ENCODE peak calls at places on chromosome 1, in seven cellular contexts. X is astrocyte of the cerebellum; J is stimulated activated CD4-positive, alpha-beta T cell treated with anti-CD3 and anti-CD28 coated beads, Interleukin-15, amount 100 ng/mL, for 24 hours; R is fibroblast of the aortic adventitia; E is RPMI7951; G is substantia nigra; N is HuH-7. U is an unnamed sample.
A peak's percentile ranks its signal among the peaks of the same experiment; 100 is the strongest.

GRCh38 chr1:93638981-93639380 is 42.7 kb downstream of the BCAR3 start:
- DNase-seq in X (no peak), J (no peak), R (no peak), E (no peak), G (no peak), N (no peak), U (no peak)

GRCh38 chr1:19210772-19211549 is 895 bp upstream of the UBR4 start:
- DNase-seq in X (no peak), J (no peak), R (peak; percentile 42), E (peak; percentile 9), G (no peak), N (no peak), U (peak; percentile 39)

GRCh38 chr1:53316058-53316741 is 11.7 kb downstream of the LRP8 start:
- DNase-seq in X (no peak), J (no peak), R (no peak), E (peak; percentile 38), G (no peak), N (no peak), U (peak; percentile 41)

GRCh38 chr1:157965584-157965983 is 27.9 kb upstream of the KIRREL1 start:
- DNase-seq in X (no peak), J (no peak), R (no peak), E (no peak), G (no peak), N (no peak), U (no peak)

GRCh38 chr1:54356680-54357147 is 49.5 kb downstream of the SSBP3 start:
- DNase-seq in X (no peak), J (peak; percentile 50), R (no peak), E (no peak), G (no peak), N (no peak), U (no peak)

GRCh38 chr1:200486634-200487033 is 76.8 kb upstream of the ZNF281 start:
- DNase-seq in X (no peak), J (no peak), R (no peak), E (no peak), G (no peak), N (no peak), U (no peak)

GRCh38 chr1:109802901-109803561 is 39.3 kb upstream of the EPS8L3 start:
- DNase-seq in X (no peak), J (no peak), R (no peak), E (no peak), G (no peak), N (no peak), U (no peak)

GRCh38 chr1:45499415-45499769 is 481 bp downstream of the CCDC163 start:
- DNase-seq in X (no peak), J (peak; percentile 26), R (no peak), E (no peak), G (no peak), N (no peak), U (peak; percentile 30)

GRCh38 chr1:18009061-18009728 is 98.4 kb upstream of the IGSF21 start:
- DNase-seq in X (no peak), J (no peak), R (no peak), E (no peak), G (no peak), N (no peak), U (no peak)

GRCh38 chr1:34645109-34645688 is 109.6 kb upstream of the GJB5 start:
- DNase-seq in X (no peak), J (no peak), R (no peak), E (no peak), G (no peak), N (no peak), U (no peak)

GRCh38 chr1:193185861-193186714 is at the start of gene B3GALT2:
- DNase-seq in X (no peak), J (no peak), R (peak; percentile 59), E (peak; percentile 42), G (peak; percentile 30), N (no peak), U (peak; percentile 55)

GRCh38 chr1:24830680-24831272 is 85.5 kb downstream of the CLIC4 start:
- DNase-seq in X (peak; percentile 66), J (no peak), R (peak; percentile 87), E (peak; percentile 68), G (no peak), N (peak; percentile 31), U (peak; percentile 87)

GRCh38 chr1:234629026-234629425 is 19.0 kb upstream of the IRF2BP2 start:
- DNase-seq in X (no peak), J (no peak), R (no peak), E (no peak), G (no peak), N (no peak), U (no peak)

GRCh38 chr1:25744636-25745425 is 55.2 kb upstream of the SELENON start:
- DNase-seq in X (no peak), J (no peak), R (no peak), E (no peak), G (no peak), N (no peak), U (no peak)

U was measured in choroid plexus epithelial cell.